ENCODE peak calls at places on chromosomes 6 and 20, in five cellular contexts. J is uterus; N is hepatocyte; C is CD4-positive, CD25-positive, alpha-beta regulatory T cell; Y is ovary. S is an unnamed sample. For H3K9me3 and H3K4me1, the result is how much of the 10 kb centered on the place peaks cover.

GRCh38 chr6:7730852-7731251 is 5.0 kb downstream of the BMP6 start:
- DNase-seq in J (no peak), C (no peak), Y (no peak), N (no peak), S (no peak)

GRCh38 chr6:859936-860335 is 167.0 kb upstream of the EXOC2 start:
- DNase-seq in C (no peak), N (no peak), J (no peak), Y (no peak), S (no peak)

GRCh38 chr6:157346371-157346770 is 23.1 kb upstream of the TMEM242 start:
- DNase-seq in J (no peak), C (no peak), N (no peak), Y (no peak), S (no peak)

GRCh38 chr6:16345449-16346330 is 107.3 kb downstream of the GMPR start:
- DNase-seq in Y (no peak), J (peak), N (peak), C (no peak), S (no peak)

GRCh38 chr20:12729326-12729725 is 279.4 kb upstream of the SPTLC3 start:
- DNase-seq in J (no peak), Y (no peak), C (no peak), N (no peak), S (no peak)

GRCh38 chr6:109165392-109165964 is 70.2 kb downstream of the CEP57L1 start:
- DNase-seq in N (peak), C (no peak), Y (no peak), J (peak), S (peak)

GRCh38 chr6:36769676-36770499 is 69.4 kb downstream of the CPNE5 start:
- DNase-seq in J (no peak), Y (no peak), N (no peak), C (no peak), S (no peak)

GRCh38 chr20:6700563-6701328 is 66.7 kb upstream of the BMP2 start:
- DNase-seq in J (no peak), N (no peak), C (no peak), Y (no peak), S (no peak)

GRCh38 chr6:147689398-147689797 is 180.9 kb downstream of the SAMD5 start:
- DNase-seq in Y (no peak), C (no peak), J (no peak), N (no peak), S (no peak)

GRCh38 chr6:46983007-46983411 is 59.1 kb downstream of the ADGRF1 start:
- DNase-seq in C (no peak), N (peak), Y (no peak), J (no peak), S (no peak)

GRCh38 chr20:7790189-7790588 is 150.1 kb downstream of the HAO1 start:
- DNase-seq in C (no peak), N (no peak), J (no peak), Y (no peak), S (no peak)

GRCh38 chr6:25360611-25361010 is 81.4 kb downstream of the CARMIL1 start:
- DNase-seq in N (no peak), Y (no peak), C (no peak), J (no peak), S (no peak)

GRCh38 chr6:16681260-16681873 is 79.9 kb downstream of the ATXN1 start:
- DNase-seq in Y (no peak), J (no peak), C (no peak), N (peak), S (no peak)

GRCh38 chr20:12276011-12276673 is 358.4 kb downstream of the BTBD3 start:
- DNase-seq in N (no peak), C (no peak), Y (no peak), J (no peak), S (no peak)

GRCh38 chr6:43070028-43070632 is 6.0 kb upstream of the PTK7 start:
- DNase-seq in C (no peak), J (peak), Y (no peak), N (peak), S (no peak)

GRCh38 chr20:48294196-48294595 is 508.9 kb upstream of the SULF2 start:
- DNase-seq in C (no peak), N (no peak), J (no peak), Y (no peak), S (no peak)

GRCh38 chr6:151370509-151371078 is 20.8 kb downstream of the ZBTB2 start:
- DNase-seq in J (no peak), Y (no peak), C (no peak), N (no peak), S (no peak)

GRCh38 chr6:137870744-137871247 is 3.7 kb downstream of the TNFAIP3 start:
- DNase-seq in N (no peak), Y (no peak), C (no peak), J (no peak), S (no peak)

GRCh38 chr6:83199865-83200230 is 6.7 kb downstream of the RWDD2A start:
- DNase-seq in C (no peak), N (peak), Y (no peak), J (no peak), S (no peak)

GRCh38 chr6:39982720-39983119 is 48.5 kb upstream of the MOCS1 start:
- DNase-seq in C (no peak), J (no peak), N (no peak), Y (no peak), S (no peak)

GRCh38 chr6:83370607-83371006 is 60.2 kb downstream of the ME1 start:
- DNase-seq in J (no peak), C (no peak), N (no peak), Y (no peak), S (no peak)

GRCh38 chr6:20162515-20162914 is 49.8 kb downstream of the MBOAT1 start:
- DNase-seq in N (no peak), Y (no peak), J (no peak), C (no peak), S (no peak)

GRCh38 chr6:100470721-100471120 is 6.0 kb upstream of the SIM1 start:
- DNase-seq in J (no peak), Y (no peak), C (no peak), N (no peak), S (no peak)

GRCh38 chr6:124961784-124962611 is at the start of gene RNF217:
- DNase-seq in J (peak), Y (peak), C (no peak), N (peak), S (peak)

GRCh38 chr6:160418370-160418769 is 70.2 kb downstream of the SLC22A3 start:
- DNase-seq in Y (no peak), N (peak), J (no peak), C (no peak), S (no peak)

GRCh38 chr6:112571886-112572285 is 224.8 kb downstream of the RFPL4B start:
- DNase-seq in C (no peak), J (no peak), Y (no peak), N (no peak), S (no peak)

GRCh38 chr20:38460040-38460623 is 12.5 kb upstream of the RALGAPB start:
- DNase-seq in J (no peak), N (peak), C (no peak), Y (no peak), S (peak)

GRCh38 chr6:95169790-95170189 is 407.5 kb upstream of the MANEA start:
- DNase-seq in J (no peak), N (no peak), Y (no peak), C (no peak), S (no peak)

GRCh38 chr20:14582855-14583254 is 245.4 kb upstream of the FLRT3 start:
- DNase-seq in Y (no peak), J (no peak), N (no peak), C (no peak), S (no peak)

GRCh38 chr6:87724994-87725811 is 23.2 kb upstream of the AKIRIN2 start:
- DNase-seq in C (no peak), N (no peak), J (no peak), Y (no peak), S (no peak)

GRCh38 chr20:46558511-46558959 is 8.1 kb upstream of the OCSTAMP start:
- DNase-seq in N (peak), C (no peak), Y (no peak), J (peak), S (peak)

GRCh38 chr20:64114356-64114971 is 7.1 kb upstream of the NPBWR2 start:
- DNase-seq in J (no peak), C (no peak), N (no peak), Y (no peak), S (no peak)

GRCh38 chr6:163392533-163392932 is 22.0 kb upstream of the QKI start:
- DNase-seq in J (no peak), N (peak), C (no peak), Y (no peak), S (no peak)

GRCh38 chr6:138531387-138531786 is 32.1 kb upstream of the NHSL1 start:
- DNase-seq in N (no peak), J (no peak), C (no peak), Y (no peak), S (no peak)

GRCh38 chr20:38871560-38871953 is 54.7 kb upstream of the FAM83D start:
- DNase-seq in J (no peak), N (no peak), C (no peak), Y (no peak), S (no peak)

GRCh38 chr20:61798632-61799031 is 267.0 kb downstream of the TAF4 start:
- DNase-seq in N (no peak), J (no peak), Y (no peak), C (no peak), S (no peak)

GRCh38 chr6:130282234-130282995 is 59.7 kb upstream of the SAMD3 start:
- DNase-seq in N (peak), Y (no peak), C (peak), J (no peak), S (no peak)

DNA sequence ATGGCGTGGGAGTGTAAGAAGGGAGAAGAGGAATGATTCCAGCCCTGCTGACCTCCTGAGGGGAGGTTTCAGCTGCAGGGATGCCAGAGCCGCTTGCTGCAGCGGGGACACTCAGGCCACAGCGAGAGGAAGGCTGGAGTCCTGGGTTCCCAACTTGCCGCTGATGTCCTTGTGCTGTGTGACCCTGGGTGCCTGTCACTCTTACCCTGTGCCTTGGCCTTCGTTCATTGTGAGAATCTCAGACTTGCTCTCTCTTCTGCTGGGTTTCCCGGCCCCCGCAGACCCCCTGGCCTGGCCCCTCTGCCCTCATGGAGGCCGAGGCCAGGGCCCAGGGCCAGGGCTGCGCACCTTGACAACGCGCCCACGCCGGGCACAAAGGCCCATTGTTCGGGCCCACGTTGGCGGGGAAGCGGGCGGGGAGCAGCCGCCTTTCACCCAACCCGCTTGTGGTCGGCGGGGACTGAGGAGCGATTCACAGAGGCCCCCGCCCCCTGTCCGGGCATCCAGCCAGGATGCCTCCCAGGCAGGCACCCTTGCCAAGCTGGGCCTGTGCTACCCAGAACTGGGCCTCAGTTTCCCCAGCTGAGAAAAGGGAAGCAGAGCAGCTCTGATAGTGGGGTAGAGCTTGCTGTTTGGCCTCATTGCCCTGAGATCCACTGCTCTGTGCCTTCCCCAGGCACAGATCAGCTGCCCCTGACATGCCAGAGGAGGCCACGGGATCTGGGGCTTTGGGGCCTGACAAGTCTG is 52.4 kb downstream of the CEBPB start:
- DNase-seq in N (no peak), Y (no peak), C (no peak), J (no peak), S (peak)
- H3K9me3 ChIP-seq in N (under half), Y (under half), C (under half), J (under half), S (under half)

GRCh38 chr20:56426926-56427325 is 14.9 kb downstream of the CASS4 start:
- DNase-seq in J (no peak), C (no peak), Y (no peak), N (no peak), S (no peak)
- H3K4me1 ChIP-seq in J (under half), C (under half), Y (under half), N (under half), S (under half)

GRCh38 chr6:56173228-56173627 is 74.2 kb downstream of the COL21A1 start:
- DNase-seq in Y (no peak), C (no peak), J (no peak), N (no peak), S (no peak)

GRCh38 chr6:56172144-56172543 is 75.2 kb downstream of the COL21A1 start:
- DNase-seq in J (no peak), C (no peak), Y (no peak), N (no peak), S (no peak)

GRCh38 chr6:56176741-56177140 is 70.6 kb downstream of the COL21A1 start:
- DNase-seq in N (no peak), C (no peak), J (no peak), Y (no peak), S (no peak)
- H3K9me3 ChIP-seq in N (under half), C (under half), J (under half), Y (under half), S (under half)

GRCh38 chr6:35648203-35648602 is 40.5 kb downstream of the FKBP5 start:
- DNase-seq in C (no peak), N (no peak), J (no peak), Y (no peak), S (no peak)

GRCh38 chr6:35654883-35655282 is 33.8 kb downstream of the FKBP5 start:
- DNase-seq in C (no peak), Y (no peak), J (no peak), N (no peak), S (no peak)

GRCh38 chr6:35650015-35650414 is 38.7 kb downstream of the FKBP5 start:
- DNase-seq in J (no peak), Y (no peak), N (no peak), C (no peak), S (no peak)

GRCh38 chr6:35647400-35647799 is 41.3 kb downstream of the FKBP5 start:
- DNase-seq in Y (no peak), C (no peak), N (no peak), J (no peak), S (no peak)

DNA sequence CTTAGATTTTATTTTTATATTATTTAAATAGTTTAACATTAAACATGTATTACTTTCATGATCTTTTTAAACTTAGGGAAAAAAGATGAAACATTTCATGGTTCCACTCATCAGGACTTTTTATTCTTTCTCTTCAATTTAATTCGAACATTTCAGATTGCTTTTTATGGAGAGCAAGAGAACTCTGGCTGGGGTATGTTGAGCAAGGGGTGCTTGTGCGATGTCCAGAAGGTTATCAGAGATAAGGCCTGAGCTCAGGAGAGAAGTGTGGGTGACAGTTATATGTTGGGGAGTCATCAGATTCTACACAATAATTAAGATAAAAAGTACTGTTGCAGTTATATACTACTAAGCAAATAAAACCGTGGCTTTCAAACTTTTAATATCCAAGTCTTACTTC is 37.5 kb downstream of the FKBP5 start:
- DNase-seq in Y (no peak), N (no peak), C (no peak), J (no peak), S (no peak)
- H3K4me1 ChIP-seq in Y (under half), N (under half), C (under half), J (under half), S (under half)

DNA sequence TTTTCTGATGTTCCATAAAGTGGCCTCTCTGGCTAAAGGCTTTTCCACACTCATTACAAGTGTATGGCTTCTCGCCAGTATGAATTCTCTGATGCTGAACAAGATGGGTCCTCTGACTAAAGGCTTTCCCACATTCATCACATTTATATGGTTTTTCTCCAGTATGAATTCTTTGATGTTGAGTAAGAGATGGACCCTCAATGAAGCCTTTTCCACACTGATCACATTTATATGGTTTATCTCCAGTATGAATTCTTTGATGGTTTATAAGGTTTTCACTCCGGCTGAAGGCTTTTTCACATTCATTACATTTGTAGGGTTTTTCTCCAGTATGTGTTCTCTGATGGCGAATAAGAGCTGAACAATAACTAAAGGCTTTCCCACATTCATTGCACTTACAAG is 20.4 kb downstream of the ZNF184 start:
- DNase-seq in Y (no peak), N (no peak), J (no peak), C (no peak), S (no peak)
- H3K9me3 ChIP-seq in Y (under half), N (half or more), J (under half), C (half or more), S (under half)

GRCh38 chr20:49627329-49627761 is 59.4 kb upstream of the PTGIS start:
- DNase-seq in N (no peak), J (no peak), C (no peak), Y (peak), S (peak)
- H3K4me1 ChIP-seq in N (under half), J (under half), C (under half), Y (under half), S (under half)

GRCh38 chr20:31363295-31363694 is 5.1 kb upstream of the DEFB118 start:
- DNase-seq in J (no peak), N (no peak), Y (no peak), C (no peak), S (no peak)
- H3K9me3 ChIP-seq in J (under half), N (under half), Y (under half), C (under half), S (under half)

S was measured in colonic mucosa.